ENCODE peak calls at places on chromosomes 3 and 15, in four cellular contexts. Q is NT2/D1, S is GM12878, V is HepG2. Z is an unnamed sample. For H3K4me1, the result is how much of the 10 kb centered on the place peaks cover.

GRCh38 chr3:133209871-133210550 is 171.8 kb downstream of the TMEM108 start:
- DNase-seq in Q (no peak), S (peak), V (no peak), Z (no peak)

GRCh38 chr3:45988100-45988761 is 7.4 kb downstream of the FYCO1 start:
- DNase-seq in Q (no peak), S (no peak), V (no peak), Z (no peak)

GRCh38 chr15:74808073-74808839 is 4.4 kb upstream of the LMAN1L start:
- DNase-seq in Q (no peak), S (no peak), V (no peak), Z (no peak)

GRCh38 chr3:78845605-78846004 is 922.2 kb downstream of the ROBO1 start:
- DNase-seq in Q (no peak), S (no peak), V (no peak), Z (no peak)

GRCh38 chr3:136194409-136195257 is 1.5 kb downstream of the MSL2 start:
- DNase-seq in Q (no peak), S (peak), V (no peak), Z (no peak)

GRCh38 chr15:100715571-100716455 is 113.4 kb downstream of the ASB7 start:
- DNase-seq in Q (no peak), S (no peak), V (peak), Z (peak)

GRCh38 chr3:30631237-30631961 is 25.0 kb downstream of the TGFBR2 start:
- DNase-seq in Q (no peak), S (no peak), V (peak), Z (no peak)

GRCh38 chr15:81255596-81255995 is 58.9 kb downstream of the IL16 start:
- DNase-seq in Q (no peak), S (no peak), V (no peak), Z (no peak)

GRCh38 chr3:45497963-45498362 is 96.6 kb upstream of the LIMD1 start:
- DNase-seq in Q (no peak), S (no peak), V (no peak), Z (no peak)

GRCh38 chr3:46856576-46857471 is 6.4 kb downstream of the MYL3 start:
- DNase-seq in Q (no peak), S (no peak), V (no peak), Z (no peak)

GRCh38 chr15:37007301-37007700 is 93.0 kb downstream of the MEIS2 start:
- DNase-seq in Q (no peak), S (no peak), V (no peak), Z (no peak)

GRCh38 chr3:192445768-192446644 is 281.3 kb downstream of the FGF12 start:
- DNase-seq in Q (no peak), S (no peak), V (no peak), Z (no peak)

GRCh38 chr3:181176610-181177009 is 187.1 kb upstream of the DNAJC19 start:
- DNase-seq in Q (peak), S (peak), V (peak), Z (no peak)

GRCh38 chr3:171162986-171163723 is 136.6 kb upstream of the SLC2A2 start:
- DNase-seq in Q (no peak), S (no peak), V (no peak), Z (no peak)

GRCh38 chr3:14130707-14131106 is 5.9 kb downstream of the TMEM43 start:
- DNase-seq in Q (no peak), S (no peak), V (no peak), Z (no peak)

GRCh38 chr3:195761503-195762248 is 40.9 kb downstream of the MUC20 start:
- DNase-seq in Q (no peak), S (no peak), V (no peak), Z (no peak)

GRCh38 chr3:64645236-64645635 is 42.6 kb downstream of the ADAMTS9 start:
- DNase-seq in Q (no peak), S (no peak), V (no peak), Z (no peak)

GRCh38 chr15:90141646-90142045 is 39.4 kb upstream of the IDH2 start:
- DNase-seq in Q (no peak), S (no peak), V (no peak), Z (no peak)

GRCh38 chr3:10775828-10776227 is 40.2 kb upstream of the SLC6A11 start:
- DNase-seq in Q (no peak), S (no peak), V (no peak), Z (no peak)

GRCh38 chr3:122146466-122146865 is 37.0 kb upstream of the CASR start:
- DNase-seq in Q (no peak), S (peak), V (no peak), Z (no peak)

GRCh38 chr3:50592568-50592967 is 19.0 kb downstream of the CISH start:
- DNase-seq in Q (no peak), S (no peak), V (no peak), Z (no peak)

GRCh38 chr15:66389859-66390382 is 3.2 kb downstream of the MAP2K1 start:
- DNase-seq in Q (no peak), S (no peak), V (no peak), Z (no peak)

GRCh38 chr3:47782538-47783308 is 1.0 kb upstream of the SMARCC1 start:
- DNase-seq in Q (no peak), S (no peak), V (no peak), Z (no peak)

GRCh38 chr3:143538577-143538981 is 309.7 kb downstream of the SLC9A9 start:
- DNase-seq in Q (no peak), S (no peak), V (no peak), Z (no peak)

GRCh38 chr3:146801492-146801891 is 196.3 kb upstream of the PLSCR5 start:
- DNase-seq in Q (no peak), S (no peak), V (no peak), Z (no peak)

GRCh38 chr3:181316481-181316880 is 326.9 kb upstream of the DNAJC19 start:
- DNase-seq in Q (no peak), S (no peak), V (no peak), Z (no peak)

GRCh38 chr3:194083253-194084224 is 52.4 kb upstream of the HES1 start:
- DNase-seq in Q (no peak), S (no peak), V (no peak), Z (no peak)

GRCh38 chr3:40120816-40121215 is 188.7 kb upstream of the EIF1B start:
- DNase-seq in Q (no peak), S (no peak), V (no peak), Z (no peak)

GRCh38 chr15:80778964-80779657 is at the start of gene CEMIP:
- DNase-seq in Q (peak), S (no peak), V (peak), Z (peak)

GRCh38 chr15:64780600-64781156 is 5.3 kb upstream of the RBPMS2 start:
- DNase-seq in Q (no peak), S (no peak), V (no peak), Z (no peak)

GRCh38 chr3:45968706-45969105 is 25.4 kb downstream of the CXCR6 start:
- DNase-seq in Q (peak), S (no peak), V (no peak), Z (no peak)

GRCh38 chr3:8110966-8111798 is 390.4 kb upstream of the LMCD1 start:
- DNase-seq in Q (peak), S (peak), V (peak), Z (peak)

GRCh38 chr15:36232491-36232890 is 346.9 kb upstream of the CDIN1 start:
- DNase-seq in Q (peak), S (no peak), V (no peak), Z (peak)

GRCh38 chr3:105867690-105868449 is 942 bp downstream of the CBLB start:
- DNase-seq in Q (no peak), S (no peak), V (no peak), Z (no peak)

GRCh38 chr3:159187232-159187631 is 385.4 kb downstream of the MFSD1 start:
- DNase-seq in Q (no peak), S (no peak), V (no peak), Z (no peak)

GRCh38 chr3:174869448-174869847 is 10.3 kb downstream of the NAALADL2 start:
- DNase-seq in Q (no peak), S (no peak), V (no peak), Z (no peak)

GRCh38 chr3:124812291-124813265 is 74.6 kb downstream of the ITGB5 start:
- DNase-seq in Q (no peak), S (no peak), V (peak), Z (no peak)

GRCh38 chr3:186938716-186939115 is 8.4 kb downstream of the ST6GAL1 start:
- DNase-seq in Q (no peak), S (no peak), V (no peak), Z (no peak)
- TF ChIP-seq SUZ12 in Q (no peak), S (no peak), V (no peak), Z (no peak)

DNA sequence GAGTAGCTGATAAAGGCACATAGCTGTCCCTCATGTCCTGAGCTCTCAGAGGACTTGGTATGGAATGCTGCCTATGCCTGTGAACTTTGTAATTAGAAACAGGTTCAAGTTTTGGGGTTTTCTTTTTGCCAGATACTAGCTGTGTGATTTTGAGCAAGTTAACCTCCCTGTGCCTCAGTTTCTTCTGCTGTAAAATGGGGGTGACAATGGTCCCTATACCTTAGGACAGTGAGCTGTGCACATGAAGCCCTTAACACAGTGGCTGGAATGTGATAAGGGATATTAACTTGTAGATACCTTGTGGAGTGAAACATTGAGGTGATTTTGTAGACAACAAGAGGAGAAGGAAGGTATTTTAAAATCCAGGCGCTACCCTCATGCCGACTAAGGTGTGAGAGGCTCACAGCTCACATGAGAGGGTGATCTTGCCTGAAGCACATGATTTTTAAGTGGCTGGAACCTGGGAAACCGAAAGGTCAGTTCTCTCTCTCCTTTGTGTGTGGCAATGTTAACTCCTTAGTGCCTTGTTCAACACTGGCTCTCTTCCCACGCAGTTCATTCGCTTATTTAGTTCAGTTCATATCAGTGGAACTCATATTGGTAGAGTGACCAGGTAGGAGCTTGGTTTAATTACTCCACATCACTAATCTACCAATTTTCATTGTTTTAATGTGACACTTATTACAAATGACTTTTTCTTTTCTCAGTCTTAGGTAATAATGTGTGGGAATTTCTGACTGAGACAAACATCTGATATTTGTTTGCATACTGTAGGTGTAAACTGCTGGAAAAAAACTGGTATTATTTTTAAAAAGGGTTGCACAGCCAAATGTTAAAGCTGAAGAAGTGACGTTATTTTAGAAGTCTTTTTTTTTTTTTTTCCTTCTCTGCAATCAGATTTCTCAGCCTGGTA is 236.2 kb downstream of the ITPR1 start:
- DNase-seq in Q (no peak), S (no peak), V (no peak), Z (no peak)
- H3K4me1 ChIP-seq in Q (under half), S (under half), V (under half), Z (under half)

GRCh38 chr3:35789039-35789438 is 149.7 kb downstream of the ARPP21 start:
- DNase-seq in Q (no peak), S (no peak), V (no peak), Z (no peak)

GRCh38 chr3:35782355-35782754 is 143.0 kb downstream of the ARPP21 start:
- DNase-seq in Q (no peak), S (no peak), V (no peak), Z (no peak)

GRCh38 chr3:35784162-35784561 is 144.8 kb downstream of the ARPP21 start:
- DNase-seq in Q (no peak), S (no peak), V (peak), Z (no peak)

GRCh38 chr3:35781558-35781957 is 142.2 kb downstream of the ARPP21 start:
- DNase-seq in Q (no peak), S (no peak), V (no peak), Z (no peak)

GRCh38 chr3:35785540-35785939 is 146.2 kb downstream of the ARPP21 start:
- DNase-seq in Q (no peak), S (no peak), V (no peak), Z (no peak)
- TF ChIP-seq SUZ12 in Q (no peak), S (no peak), V (no peak), Z (no peak)

GRCh38 chr3:4823986-4824947 is 155.0 kb upstream of the BHLHE40 start:
- DNase-seq in Q (no peak), S (no peak), V (no peak), Z (no peak)
- H3K4me1 ChIP-seq in Q (under half), S (under half), V (under half), Z (under half)

DNA sequence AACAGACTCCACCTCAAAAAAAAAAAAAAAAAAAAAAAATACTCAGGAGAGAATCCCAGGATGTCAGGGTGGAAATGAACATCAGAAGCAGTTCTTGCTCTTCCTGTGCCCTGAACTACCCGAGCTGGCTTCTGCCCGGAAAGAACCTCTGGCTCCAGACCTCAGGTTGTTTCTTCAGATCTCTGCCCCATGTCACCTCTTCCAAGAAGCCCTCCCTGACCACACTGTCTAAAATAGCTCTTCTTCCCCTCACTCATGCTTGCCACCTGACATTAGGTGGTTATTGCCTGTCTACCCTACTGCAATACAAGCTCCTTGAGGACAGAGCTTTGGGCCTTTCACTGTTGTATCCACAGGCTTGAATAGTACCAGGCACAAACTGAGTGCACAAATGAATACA is 8.2 kb downstream of the TKT start:
- DNase-seq in Q (no peak), S (no peak), V (no peak), Z (no peak)
- TF ChIP-seq SUZ12 in Q (no peak), S (no peak), V (no peak), Z (no peak)

DNA sequence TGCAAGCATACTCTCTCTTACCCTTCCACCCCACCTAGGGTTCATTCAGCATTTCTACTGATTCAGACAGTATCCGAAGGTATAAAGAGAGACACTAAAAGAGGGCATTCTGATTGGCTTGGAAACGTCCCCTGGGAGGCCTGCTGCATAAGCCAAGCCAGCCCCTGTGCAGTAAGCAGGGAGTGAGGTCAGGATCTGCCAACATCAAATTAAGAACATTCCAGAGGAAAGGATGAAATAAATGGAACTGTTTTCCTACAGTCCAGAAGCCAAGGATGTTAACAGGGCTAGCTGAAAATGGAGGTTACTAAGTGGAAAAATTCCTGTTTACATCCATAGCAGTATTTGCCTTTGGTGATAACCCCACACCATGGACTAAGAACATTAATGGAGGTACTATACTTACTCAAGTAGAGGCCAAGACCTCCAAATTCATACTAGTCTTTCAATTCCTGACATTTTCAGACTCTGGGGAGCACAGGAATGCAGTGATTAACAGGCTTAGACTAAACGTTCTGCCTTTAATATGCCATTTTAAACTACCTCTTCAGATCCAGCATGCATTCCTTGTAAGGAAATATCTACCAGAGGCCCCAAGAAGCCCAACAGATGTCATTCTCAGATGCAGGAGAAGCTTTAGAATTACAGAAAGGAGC is 34.5 kb downstream of the NPTN start:
- DNase-seq in Q (no peak), S (no peak), V (no peak), Z (no peak)
- H3K4me1 ChIP-seq in Q (under half), S (under half), V (half or more), Z (under half)

GRCh38 chr3:70749122-70749521 is 436.7 kb upstream of the MDFIC2 start:
- DNase-seq in Q (no peak), S (no peak), V (no peak), Z (no peak)

GRCh38 chr3:70744536-70744935 is 432.1 kb upstream of the MDFIC2 start:
- DNase-seq in Q (no peak), S (no peak), V (no peak), Z (no peak)

GRCh38 chr3:70753572-70753971 is 441.1 kb upstream of the MDFIC2 start:
- DNase-seq in Q (no peak), S (no peak), V (no peak), Z (no peak)

GRCh38 chr3:70748593-70748992 is 436.2 kb upstream of the MDFIC2 start:
- DNase-seq in Q (peak), S (no peak), V (no peak), Z (no peak)

DNA sequence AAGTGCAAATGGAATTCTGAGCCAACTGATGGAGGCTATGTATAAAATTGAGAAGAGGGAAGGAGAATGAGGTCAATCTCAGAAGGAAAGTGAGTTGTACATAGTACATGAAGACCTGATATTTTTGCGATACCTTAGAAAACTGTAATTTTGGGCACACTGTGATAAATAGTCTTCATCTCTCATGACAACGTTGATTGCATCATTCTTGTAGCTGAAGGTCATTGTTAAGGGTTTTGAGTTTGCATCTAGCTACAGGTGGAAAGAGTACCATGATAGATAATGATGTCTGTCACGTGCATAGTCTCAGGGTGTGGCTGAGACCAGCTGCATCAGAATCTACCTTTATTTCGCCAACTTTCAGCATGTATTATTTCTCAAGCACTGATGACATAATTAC is 435.4 kb upstream of the MDFIC2 start:
- DNase-seq in Q (no peak), S (no peak), V (no peak), Z (no peak)
- TF ChIP-seq SUZ12 in Q (no peak), S (no peak), V (no peak), Z (no peak)

GRCh38 chr15:35061171-35062163 is 23.6 kb downstream of the NANOGP8 start:
- DNase-seq in Q (no peak), S (no peak), V (no peak), Z (peak)

GRCh38 chr15:35060591-35060990 is 24.5 kb downstream of the NANOGP8 start:
- DNase-seq in Q (no peak), S (no peak), V (no peak), Z (no peak)

GRCh38 chr15:35058534-35059054 is 26.5 kb downstream of the NANOGP8 start:
- DNase-seq in Q (no peak), S (no peak), V (no peak), Z (no peak)

GRCh38 chr15:35066094-35066493 is 19.0 kb downstream of the NANOGP8 start:
- DNase-seq in Q (no peak), S (no peak), V (no peak), Z (no peak)

DNA sequence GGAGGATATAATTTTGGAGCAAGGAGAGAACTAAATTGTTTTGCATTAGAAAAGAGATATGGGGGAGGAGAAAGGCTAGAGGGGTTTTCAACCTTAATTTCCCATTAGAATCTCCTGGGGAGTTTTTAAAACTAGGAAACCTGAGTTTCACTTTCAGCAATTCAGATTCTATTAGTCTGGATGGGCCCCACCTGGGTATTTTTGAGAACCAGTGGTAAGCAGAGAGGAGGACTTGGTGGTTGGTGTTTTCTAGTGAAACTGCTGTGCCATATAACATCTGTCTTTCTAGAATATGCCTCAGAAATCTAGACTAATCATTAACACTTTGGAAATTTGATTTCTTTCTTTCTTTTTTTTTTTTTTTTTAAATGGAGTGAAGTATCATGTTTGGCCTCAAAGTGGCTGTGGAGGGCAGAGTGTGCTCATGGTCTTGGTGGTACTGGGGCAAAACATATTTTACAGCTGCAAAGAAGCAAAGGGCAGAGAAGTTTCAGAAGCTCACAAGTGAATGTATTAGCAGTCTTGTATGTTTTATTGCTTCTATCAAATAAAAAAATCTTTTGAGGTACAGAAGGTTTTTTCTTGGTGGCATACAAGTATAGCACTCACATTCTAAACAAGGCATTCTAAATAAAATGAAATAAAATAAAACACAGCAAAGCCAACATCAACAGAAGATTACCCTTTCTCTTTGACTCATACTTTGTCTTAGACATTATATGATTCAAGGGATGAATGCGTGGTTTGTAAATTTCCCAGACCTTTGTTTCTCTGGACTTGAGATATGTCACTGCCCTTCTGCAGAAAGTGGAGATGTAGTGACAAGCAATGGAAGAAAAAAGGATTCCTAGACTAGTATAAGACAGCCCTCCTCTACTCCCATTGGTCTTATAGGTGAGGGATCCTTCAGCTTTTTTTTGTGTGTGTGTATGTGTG is 22.7 kb downstream of the NANOGP8 start:
- DNase-seq in Q (no peak), S (no peak), V (no peak), Z (no peak)
- H3K4me1 ChIP-seq in Q (under half), S (under half), V (under half), Z (under half)

GRCh38 chr3:154095832-154096421 is 25.3 kb upstream of the ARHGEF26 start:
- DNase-seq in Q (no peak), S (no peak), V (peak), Z (no peak)
- TF ChIP-seq SUZ12 in Q (no peak), S (no peak), V (no peak), Z (no peak)